ENCODE peak calls at places on chromosomes 7 and 10, in five cellular contexts. T is endodermal cell, M is heart right ventricle, C is body of pancreas, N is prostate gland. Z is an unnamed sample.
A peak's percentile ranks its signal among the peaks of the same experiment; 100 is the strongest.

GRCh38 chr7:138948403-138948802 is 32.8 kb downstream of the KIAA1549 start:
- DNase-seq in T (no peak), M (no peak), C (no peak), N (no peak), Z (no peak)

GRCh38 chr10:103542764-103543616 is 49.5 kb downstream of the NEURL1 start:
- DNase-seq in T (peak; percentile 85), M (peak; percentile 50), C (peak; percentile 54), N (peak; percentile 25), Z (no peak)

GRCh38 chr7:24786306-24786705 is 29.0 kb upstream of the GSDME start:
- DNase-seq in T (no peak), M (no peak), C (no peak), N (no peak), Z (no peak)

GRCh38 chr10:101817542-101818118 is 614 bp downstream of the OGA start:
- DNase-seq in T (peak; percentile 70), M (peak; percentile 90), C (peak; percentile 82), N (peak; percentile 92), Z (peak; percentile 19)

GRCh38 chr7:42064534-42064933 is 172.5 kb downstream of the GLI3 start:
- DNase-seq in T (no peak), M (no peak), C (no peak), N (no peak), Z (no peak)

GRCh38 chr7:134470864-134471263 is 12.0 kb upstream of the AKR1B1 start:
- DNase-seq in T (no peak), M (no peak), C (no peak), N (no peak), Z (no peak)

GRCh38 chr7:127874951-127875608 is 156.2 kb downstream of the LRRC4 start:
- DNase-seq in T (no peak), M (no peak), C (no peak), N (no peak), Z (no peak)

GRCh38 chr10:132987671-132988571 is 45.6 kb upstream of the CFAP46 start:
- DNase-seq in T (no peak), M (no peak), C (no peak), N (no peak), Z (no peak)

GRCh38 chr10:125878957-125879835 is 1.9 kb downstream of the DHX32 start:
- DNase-seq in T (no peak), M (no peak), C (peak; percentile 57), N (no peak), Z (no peak)

GRCh38 chr7:45692031-45692430 is 117.9 kb downstream of the ADCY1 start:
- DNase-seq in T (no peak), M (no peak), C (no peak), N (peak; percentile 3), Z (no peak)

GRCh38 chr10:35079763-35080162 is 10.4 kb downstream of the CUL2 start:
- DNase-seq in T (no peak), M (no peak), C (no peak), N (no peak), Z (no peak)

GRCh38 chr10:30529373-30529998 is 95.5 kb downstream of the MAP3K8 start:
- DNase-seq in T (no peak), M (peak; percentile 45), C (peak; percentile 23), N (peak; percentile 8), Z (peak; percentile 53)

GRCh38 chr7:40586197-40586596 is 451.4 kb downstream of the SUGCT start:
- DNase-seq in T (no peak), M (no peak), C (no peak), N (no peak), Z (no peak)

GRCh38 chr7:31763548-31763947 is 76.5 kb downstream of the PPP1R17 start:
- DNase-seq in T (no peak), M (no peak), C (no peak), N (no peak), Z (no peak)

DNA sequence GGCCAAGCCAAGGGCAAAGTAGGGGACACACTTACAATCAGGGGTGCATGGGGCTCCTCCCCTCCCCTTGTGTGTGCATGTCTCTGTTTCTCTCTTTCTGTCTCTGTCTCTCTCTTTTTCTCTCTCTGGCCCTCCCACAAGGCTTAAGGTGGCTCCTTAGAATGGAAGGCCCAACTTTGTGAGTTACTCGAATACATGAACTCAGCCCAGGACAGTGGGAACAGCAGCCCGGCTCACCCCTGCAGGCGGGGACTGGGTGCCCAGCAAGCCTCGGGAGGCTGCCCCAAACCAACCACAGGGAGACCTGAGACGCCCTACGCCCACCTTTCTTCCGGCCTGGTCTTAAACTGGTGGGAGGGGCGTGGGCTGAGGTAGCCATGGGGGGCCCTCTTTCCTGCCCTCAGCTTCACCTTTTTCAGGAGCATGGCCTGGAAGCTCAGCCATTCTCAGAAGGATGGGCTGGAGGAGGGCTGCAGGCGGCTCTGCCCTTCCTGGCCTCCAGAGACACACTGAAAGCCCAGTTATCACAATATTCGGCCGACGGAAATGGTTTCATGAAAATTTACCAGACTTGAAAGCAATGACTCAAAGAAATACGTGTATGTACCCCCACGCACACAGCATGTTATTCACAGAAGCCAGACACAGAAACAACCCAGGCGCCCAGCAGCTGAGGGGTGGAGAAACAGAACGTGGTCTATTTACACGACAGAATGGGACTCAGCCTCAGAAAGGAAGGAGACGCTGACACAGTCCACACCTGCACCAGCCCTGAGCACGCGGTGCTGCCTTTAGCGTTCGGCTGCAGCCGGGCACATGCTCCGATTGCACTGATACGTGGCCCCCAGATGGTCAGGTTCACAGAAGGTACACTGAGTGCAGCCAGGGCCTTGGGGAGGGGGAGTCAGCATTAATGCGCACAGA is 229.5 kb downstream of the PTPRN2 start:
- DNase-seq in T (peak; percentile 29), M (no peak), C (no peak), N (no peak), Z (no peak)
- H3K9me3 ChIP-seq in T (peaks cover 62% of the 10 kb centered on the region), M (peaks cover 21% of the 10 kb centered on the region), C (no peaks in the 10 kb centered on the region), N (no peaks in the 10 kb centered on the region), Z (no peaks in the 10 kb centered on the region)

DNA sequence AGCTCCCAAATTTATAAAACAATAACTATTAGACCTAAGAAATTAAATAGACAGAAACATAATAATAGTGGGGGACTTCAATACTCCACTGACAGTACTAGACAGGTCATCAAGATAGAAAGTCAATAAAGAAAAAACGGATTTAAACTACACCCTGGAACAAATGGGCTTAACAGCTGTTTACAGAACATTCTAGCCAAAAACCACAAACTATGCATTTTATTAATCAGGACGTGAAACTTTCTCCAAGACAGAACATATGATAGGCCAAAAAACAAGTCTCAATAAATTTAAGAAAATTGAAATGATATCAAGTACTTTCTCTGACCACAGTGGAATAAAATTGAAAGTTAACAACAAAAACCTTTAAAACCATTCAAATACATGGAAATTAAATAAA is 46.4 kb downstream of the ZNF680 start:
- DNase-seq in T (no peak), M (no peak), C (no peak), N (no peak), Z (no peak)
- H3K9me3 ChIP-seq in T (peaks cover 99% of the 10 kb centered on the region), M (peaks cover 80% of the 10 kb centered on the region), C (no peaks in the 10 kb centered on the region), N (peaks cover 3% of the 10 kb centered on the region), Z (peaks cover 28% of the 10 kb centered on the region)

DNA sequence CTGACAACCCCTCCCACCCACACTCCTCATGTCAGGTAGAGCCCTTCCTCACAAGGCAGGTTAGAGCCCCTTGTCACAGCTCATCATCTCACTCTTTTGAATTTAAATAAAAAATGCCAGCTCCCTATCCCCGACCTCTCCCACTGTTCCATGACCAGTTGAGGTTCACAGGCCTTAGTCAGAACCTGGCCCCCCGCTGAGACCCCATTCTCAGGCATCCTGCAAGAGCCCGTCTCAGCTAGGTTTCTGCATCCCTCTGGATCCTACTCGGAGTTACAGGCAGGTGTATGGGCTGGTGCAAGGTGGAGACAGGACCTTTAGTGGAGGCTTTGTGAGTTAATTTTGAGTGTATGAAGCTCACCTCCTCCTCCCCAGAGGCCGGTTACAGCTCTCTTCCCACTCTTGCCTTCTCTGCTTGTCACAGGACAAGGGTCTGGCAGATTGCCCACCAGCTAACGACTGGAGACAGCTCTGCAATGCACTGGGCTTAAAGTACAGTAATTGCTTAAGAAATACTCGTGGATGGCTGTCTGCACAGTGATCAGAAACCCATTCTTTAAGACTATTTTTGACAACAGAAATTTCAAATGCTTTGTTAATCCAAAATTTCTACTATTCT is 394.9 kb upstream of the DPP6 start:
- DNase-seq in T (peak; percentile 85), M (no peak), C (no peak), N (no peak), Z (no peak)
- H3K9me3 ChIP-seq in T (peaks cover 65% of the 10 kb centered on the region), M (peaks cover 18% of the 10 kb centered on the region), C (no peaks in the 10 kb centered on the region), N (no peaks in the 10 kb centered on the region), Z (no peaks in the 10 kb centered on the region)

DNA sequence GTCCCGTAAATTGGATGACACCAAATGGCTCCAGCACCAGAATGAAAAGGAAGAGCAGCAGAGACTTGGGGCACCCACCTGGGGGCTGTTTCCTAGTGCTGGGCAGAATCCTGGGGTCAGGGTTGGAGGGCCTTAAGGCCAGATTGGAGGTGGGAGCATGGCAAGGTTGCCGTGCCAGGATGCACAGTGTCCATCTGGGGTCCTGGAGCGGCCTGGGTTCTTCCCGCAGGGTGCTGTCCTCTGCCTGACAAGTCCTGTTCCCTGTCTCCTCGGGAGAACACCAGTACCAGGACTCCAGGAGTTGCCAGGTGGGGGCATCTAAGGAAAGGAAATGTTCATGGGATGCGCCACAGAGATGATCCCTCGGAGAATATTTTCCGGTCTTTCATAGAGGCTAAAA is 42.8 kb downstream of the MGMT start:
- DNase-seq in T (no peak), M (no peak), C (no peak), N (no peak), Z (no peak)
- H3K9me3 ChIP-seq in T (no peaks in the 10 kb centered on the region), M (no peaks in the 10 kb centered on the region), C (no peaks in the 10 kb centered on the region), N (no peaks in the 10 kb centered on the region), Z (no peaks in the 10 kb centered on the region)

DNA sequence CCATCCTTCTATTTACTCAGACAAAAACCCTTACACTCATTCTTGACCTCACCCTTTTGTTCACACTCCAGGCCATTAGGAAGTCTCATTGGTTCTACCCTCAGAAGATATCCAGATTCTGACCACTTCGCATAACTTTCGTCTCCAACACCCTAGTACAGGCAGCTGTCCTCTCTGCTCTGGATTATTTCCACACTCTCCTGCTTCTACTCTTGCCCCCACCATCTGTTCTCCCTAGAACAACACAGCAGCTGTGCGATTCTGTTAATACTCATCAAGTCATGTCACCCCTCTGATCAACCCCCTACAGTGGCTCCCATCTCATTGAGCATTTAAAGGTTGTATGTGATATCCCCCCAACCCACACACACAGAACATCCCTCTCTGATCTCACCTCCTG is 15.5 kb upstream of the TRIL start:
- DNase-seq in T (no peak), M (no peak), C (no peak), N (no peak), Z (no peak)
- H3K9me3 ChIP-seq in T (peaks cover 16% of the 10 kb centered on the region), M (peaks cover 48% of the 10 kb centered on the region), C (no peaks in the 10 kb centered on the region), N (no peaks in the 10 kb centered on the region), Z (no peaks in the 10 kb centered on the region)

DNA sequence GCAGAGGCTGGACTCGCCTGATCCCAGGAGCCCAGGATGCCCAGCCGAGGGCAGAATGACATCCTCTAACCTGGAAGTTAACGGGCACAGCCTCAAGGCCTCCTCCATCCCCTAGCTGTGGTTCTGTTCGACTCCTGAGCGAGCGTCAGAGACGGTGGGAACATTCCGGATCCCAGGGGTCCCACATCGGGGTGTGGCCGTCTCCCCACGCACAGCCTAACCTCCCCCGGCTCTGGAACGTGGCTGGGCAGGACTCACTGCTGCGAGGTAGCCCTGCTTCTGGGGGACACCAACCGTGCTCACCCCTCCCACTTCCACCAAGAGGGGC is 8.4 kb downstream of the FOXL3 start:
- DNase-seq in T (peak; percentile 43), M (no peak), C (no peak), N (no peak), Z (no peak)
- H3K9me3 ChIP-seq in T (no peaks in the 10 kb centered on the region), M (no peaks in the 10 kb centered on the region), C (no peaks in the 10 kb centered on the region), N (no peaks in the 10 kb centered on the region), Z (no peaks in the 10 kb centered on the region)

GRCh38 chr7:158083526-158084310 is 503.9 kb downstream of the PTPRN2 start:
- DNase-seq in T (no peak), M (no peak), C (no peak), N (no peak), Z (no peak)
- H3K9me3 ChIP-seq in T (peaks cover 82% of the 10 kb centered on the region), M (no peaks in the 10 kb centered on the region), C (no peaks in the 10 kb centered on the region), N (no peaks in the 10 kb centered on the region), Z (no peaks in the 10 kb centered on the region)